ENCODE peak calls at places on chromosomes 5 and 9, in nine cellular contexts. M is activated CD8-positive, alpha-beta memory T cell treated with anti-CD3 and anti-CD28 coated beads, Interleukin-2, amount 10 ng/mL, durations not matched to agents 7 days and 5 days; Y is CD4-positive, alpha-beta T cell; V is CD8-positive, alpha-beta T cell; S is stimulated activated naive CD8-positive, alpha-beta T cell treated with anti-CD3 and anti-CD28 coated beads, Interleukin-15, amount 100 ng/mL, for 72 hours; F is heart left ventricle; Q is activated naive CD8-positive, alpha-beta T cell treated with anti-CD3 and anti-CD28 coated beads, Interleukin-2, amount 10 ng/mL, durations not matched to agents 7 days and 5 days; W is T-cell; B is effector memory CD8-positive, alpha-beta T cell. C is an unnamed sample.

GRCh38 chr5:4018007-4018406 is 422.4 kb downstream of the IRX1 start:
- ATAC-seq in M (no peak), Y (no peak), V (no peak), S (no peak), F (peak), Q (no peak), W (no peak), B (no peak), C (no peak)

GRCh38 chr9:4689013-4689412 is 9.6 kb downstream of the CDC37L1 start:
- ATAC-seq in M (no peak), Y (no peak), V (no peak), S (no peak), F (no peak), Q (no peak), W (no peak), B (no peak), C (no peak)

GRCh38 chr9:130895481-130896232 is 955 bp downstream of the QRFP start:
- ATAC-seq in M (no peak), Y (no peak), V (no peak), S (no peak), F (peak), Q (no peak), W (no peak), B (no peak), C (no peak)

GRCh38 chr5:169860585-169860984 is 119.7 kb downstream of the INSYN2B start:
- ATAC-seq in M (peak), Y (no peak), V (no peak), S (no peak), F (no peak), Q (no peak), W (no peak), B (no peak), C (no peak)

GRCh38 chr9:121350993-121351561 is 19.0 kb downstream of the STOM start:
- ATAC-seq in M (no peak), Y (no peak), V (no peak), S (no peak), F (peak), Q (no peak), W (no peak), B (no peak), C (peak)

GRCh38 chr5:95822408-95823240 is at the start of gene GLRX:
- ATAC-seq in M (peak), Y (peak), V (peak), S (no peak), F (peak), Q (peak), W (peak), B (peak), C (peak)

GRCh38 chr9:91308144-91308543 is 53.6 kb downstream of the AUH start:
- ATAC-seq in M (no peak), Y (no peak), V (no peak), S (no peak), F (no peak), Q (no peak), W (no peak), B (no peak), C (no peak)

GRCh38 chr9:101582593-101582992 is 12.2 kb downstream of the PPP3R2 start:
- ATAC-seq in M (no peak), Y (no peak), V (no peak), S (no peak), F (no peak), Q (no peak), W (no peak), B (no peak), C (no peak)

GRCh38 chr9:37508135-37508833 is 22.5 kb downstream of the POLR1E start:
- ATAC-seq in M (no peak), Y (no peak), V (no peak), S (no peak), F (no peak), Q (no peak), W (no peak), B (no peak), C (no peak)

GRCh38 chr5:163821142-163821541 is 315.7 kb downstream of the MAT2B start:
- ATAC-seq in M (no peak), Y (no peak), V (no peak), S (no peak), F (no peak), Q (no peak), W (no peak), B (no peak), C (no peak)

GRCh38 chr5:87403899-87404298 is 8.8 kb downstream of the CCNH start:
- ATAC-seq in M (no peak), Y (no peak), V (no peak), S (no peak), F (no peak), Q (no peak), W (peak), B (no peak), C (no peak)

GRCh38 chr9:81683704-81684103 is 5.6 kb downstream of the TLE1 start:
- ATAC-seq in M (no peak), Y (no peak), V (no peak), S (no peak), F (no peak), Q (no peak), W (no peak), B (no peak), C (no peak)

GRCh38 chr9:137688725-137689124 is 69.9 kb downstream of the EHMT1 start:
- ATAC-seq in M (no peak), Y (no peak), V (no peak), S (no peak), F (peak), Q (no peak), W (no peak), B (no peak), C (no peak)

GRCh38 chr9:115415450-115415849 is 297.5 kb upstream of the TNC start:
- ATAC-seq in M (no peak), Y (no peak), V (no peak), S (no peak), F (no peak), Q (no peak), W (no peak), B (no peak), C (no peak)

GRCh38 chr5:53779541-53779981 is 219.1 kb downstream of the NDUFS4 start:
- ATAC-seq in M (peak), Y (no peak), V (no peak), S (peak), F (peak), Q (no peak), W (no peak), B (no peak), C (no peak)

GRCh38 chr5:42749020-42749419 is 7.6 kb upstream of the CCDC152 start:
- ATAC-seq in M (peak), Y (peak), V (no peak), S (peak), F (no peak), Q (peak), W (peak), B (peak), C (no peak)

GRCh38 chr9:128115187-128116103 is 12.1 kb downstream of the PTGES2 start:
- ATAC-seq in M (no peak), Y (no peak), V (no peak), S (peak), F (no peak), Q (no peak), W (no peak), B (peak), C (no peak)

GRCh38 chr9:33293782-33294181 is 3.5 kb downstream of the NFX1 start:
- ATAC-seq in M (no peak), Y (no peak), V (no peak), S (no peak), F (no peak), Q (no peak), W (no peak), B (no peak), C (no peak)

GRCh38 chr5:52853573-52854163 is 66.0 kb downstream of the ITGA1 start:
- ATAC-seq in M (no peak), Y (no peak), V (no peak), S (no peak), F (no peak), Q (no peak), W (no peak), B (no peak), C (no peak)

GRCh38 chr5:157197088-157197487 is 16.4 kb downstream of the ITK start:
- ATAC-seq in M (peak), Y (peak), V (peak), S (peak), F (no peak), Q (peak), W (peak), B (peak), C (no peak)

GRCh38 chr5:61280766-61281427 is 51.2 kb upstream of the ZSWIM6 start:
- ATAC-seq in M (peak), Y (peak), V (peak), S (peak), F (peak), Q (peak), W (peak), B (peak), C (no peak)

GRCh38 chr9:98867434-98868168 is 60.1 kb downstream of the GALNT12 start:
- ATAC-seq in M (no peak), Y (no peak), V (no peak), S (peak), F (peak), Q (no peak), W (no peak), B (no peak), C (peak)

GRCh38 chr5:144072518-144072927 is 97.9 kb downstream of the YIPF5 start:
- ATAC-seq in M (no peak), Y (no peak), V (no peak), S (no peak), F (no peak), Q (no peak), W (no peak), B (no peak), C (no peak)

GRCh38 chr5:133466551-133467324 is 145.6 kb downstream of the FSTL4 start:
- ATAC-seq in M (no peak), Y (no peak), V (no peak), S (peak), F (no peak), Q (no peak), W (no peak), B (no peak), C (no peak)

GRCh38 chr9:128078504-128079434 is 10.7 kb downstream of the SLC25A25 start:
- ATAC-seq in M (peak), Y (peak), V (no peak), S (no peak), F (peak), Q (no peak), W (no peak), B (no peak), C (no peak)

GRCh38 chr9:84642618-84643017 is 26.9 kb upstream of the NTRK2 start:
- ATAC-seq in M (no peak), Y (no peak), V (no peak), S (no peak), F (no peak), Q (no peak), W (no peak), B (no peak), C (no peak)

GRCh38 chr5:36651775-36652685 is 45.6 kb downstream of the SLC1A3 start:
- ATAC-seq in M (no peak), Y (no peak), V (no peak), S (no peak), F (peak), Q (no peak), W (no peak), B (no peak), C (no peak)

GRCh38 chr5:147065071-147065470 is 169.8 kb upstream of the STK32A start:
- ATAC-seq in M (peak), Y (no peak), V (no peak), S (peak), F (no peak), Q (no peak), W (no peak), B (no peak), C (no peak)

GRCh38 chr5:143403357-143403606 is 204 bp downstream of the NR3C1 start:
- ATAC-seq in M (peak), Y (peak), V (peak), S (peak), F (peak), Q (peak), W (peak), B (peak), C (peak)

GRCh38 chr9:5352637-5353248 is 13.1 kb upstream of the RLN1 start:
- ATAC-seq in M (peak), Y (peak), V (peak), S (peak), F (no peak), Q (peak), W (peak), B (peak), C (no peak)

GRCh38 chr5:64727150-64727549 is 36.8 kb downstream of the SHISAL2B start:
- ATAC-seq in M (no peak), Y (no peak), V (no peak), S (no peak), F (no peak), Q (no peak), W (no peak), B (no peak), C (no peak)

GRCh38 chr9:638152-638551 is 203.3 kb upstream of the DMRT1 start:
- ATAC-seq in M (peak), Y (no peak), V (no peak), S (no peak), F (no peak), Q (peak), W (no peak), B (peak), C (no peak)

GRCh38 chr5:76062502-76062901 is 20.7 kb upstream of the SV2C start:
- ATAC-seq in M (no peak), Y (no peak), V (no peak), S (no peak), F (no peak), Q (no peak), W (no peak), B (no peak), C (no peak)

C was measured in gastroesophageal sphincter.